ENCODE peak calls at places on chromosomes 7 and 10, in seven cellular contexts. I is GM12878, Q is IMR-90, Z is A549, S is K562, V is HepG2, E is H1. B is an unnamed sample.

GRCh38 chr7:37592366-37592765 is 91.2 kb upstream of the GPR141 start:
- DNase-seq in I (peak), Q (no peak), Z (no peak), S (no peak), V (no peak), E (no peak), B (no peak)

GRCh38 chr10:5442056-5442989 is 30.0 kb downstream of the NET1 start:
- DNase-seq in I (no peak), Q (peak), Z (peak), S (peak), V (peak), E (no peak), B (peak)

GRCh38 chr10:24451325-24451820 is 242.4 kb downstream of the KIAA1217 start:
- DNase-seq in I (no peak), Q (no peak), Z (no peak), S (no peak), V (no peak), E (no peak), B (no peak)

GRCh38 chr7:129798616-129799349 is 154.0 kb downstream of the UBE2H start:
- DNase-seq in I (no peak), Q (no peak), Z (no peak), S (no peak), V (no peak), E (no peak), B (no peak)

GRCh38 chr7:35424869-35425495 is 171.1 kb upstream of the TBX20 start:
- DNase-seq in I (no peak), Q (peak), Z (peak), S (peak), V (peak), E (no peak), B (peak)

GRCh38 chr10:131249238-131249956 is 62.1 kb downstream of the TCERG1L start:
- DNase-seq in I (no peak), Q (no peak), Z (no peak), S (no peak), V (no peak), E (no peak), B (no peak)

GRCh38 chr10:107616463-107617131 is 452.1 kb upstream of the SORCS1 start:
- DNase-seq in I (no peak), Q (peak), Z (no peak), S (no peak), V (no peak), E (no peak), B (no peak)

GRCh38 chr10:35545878-35546631 is 59.1 kb upstream of the GJD4 start:
- DNase-seq in I (no peak), Q (peak), Z (peak), S (no peak), V (no peak), E (no peak), B (no peak)

GRCh38 chr7:140231779-140232491 is 55.2 kb upstream of the KDM7A start:
- DNase-seq in I (no peak), Q (no peak), Z (no peak), S (no peak), V (no peak), E (no peak), B (no peak)

GRCh38 chr7:117986645-117987269 is 113.5 kb upstream of the CTTNBP2 start:
- DNase-seq in I (no peak), Q (no peak), Z (no peak), S (no peak), V (no peak), E (no peak), B (no peak)

GRCh38 chr7:17696422-17696821 is 243.9 kb downstream of the SNX13 start:
- DNase-seq in I (no peak), Q (peak), Z (peak), S (no peak), V (peak), E (no peak), B (no peak)

GRCh38 chr7:151251328-151251925 is 2.9 kb upstream of the SMARCD3 start:
- DNase-seq in I (no peak), Q (peak), Z (peak), S (peak), V (no peak), E (no peak), B (peak)

GRCh38 chr10:65670087-65670486 is 1255.7 kb upstream of the LRRTM3 start:
- DNase-seq in I (no peak), Q (peak), Z (no peak), S (no peak), V (no peak), E (no peak), B (no peak)

GRCh38 chr10:62076872-62077271 is 175.4 kb downstream of the ARID5B start:
- DNase-seq in I (no peak), Q (peak), Z (peak), S (no peak), V (peak), E (no peak), B (no peak)

GRCh38 chr7:46080595-46081159 is 159.6 kb upstream of the IGFBP3 start:
- DNase-seq in I (no peak), Q (peak), Z (no peak), S (no peak), V (no peak), E (no peak), B (no peak)

GRCh38 chr7:22561356-22561755 is 61.4 kb upstream of the STEAP1B start:
- DNase-seq in I (no peak), Q (peak), Z (peak), S (peak), V (peak), E (peak), B (no peak)

GRCh38 chr7:26397326-26397725 is 105.7 kb downstream of the SNX10 start:
- DNase-seq in I (no peak), Q (no peak), Z (no peak), S (no peak), V (no peak), E (no peak), B (peak)

GRCh38 chr10:79243211-79244067 is 103.8 kb upstream of the PPIF start:
- DNase-seq in I (no peak), Q (no peak), Z (no peak), S (no peak), V (no peak), E (no peak), B (peak)

GRCh38 chr7:146654048-146654447 is 537.4 kb downstream of the CNTNAP2 start:
- DNase-seq in I (no peak), Q (no peak), Z (no peak), S (no peak), V (no peak), E (no peak), B (no peak)

GRCh38 chr10:119368991-119369869 is 161.9 kb downstream of the GRK5 start:
- DNase-seq in I (no peak), Q (no peak), Z (no peak), S (no peak), V (no peak), E (no peak), B (no peak)

GRCh38 chr7:140646931-140647647 is 6.5 kb upstream of the DENND2A start:
- DNase-seq in I (no peak), Q (peak), Z (peak), S (peak), V (peak), E (no peak), B (peak)

GRCh38 chr10:70432561-70433263 is 8.8 kb downstream of the NODAL start:
- DNase-seq in I (no peak), Q (no peak), Z (no peak), S (no peak), V (no peak), E (no peak), B (no peak)
- TF ChIP-seq RFX5 in I (no peak), Q (no peak), Z (no peak), S (no peak), V (no peak), E (no peak), B (no peak)

GRCh38 chr10:72331575-72332422 is 22.9 kb downstream of the DNAJB12 start:
- DNase-seq in I (peak), Q (peak), Z (peak), S (no peak), V (peak), E (peak), B (peak)

GRCh38 chr10:72330059-72330426 is 24.7 kb downstream of the DNAJB12 start:
- DNase-seq in I (no peak), Q (no peak), Z (no peak), S (no peak), V (no peak), E (no peak), B (no peak)

GRCh38 chr10:72328829-72329204 is 25.9 kb downstream of the DNAJB12 start:
- DNase-seq in I (no peak), Q (no peak), Z (no peak), S (no peak), V (no peak), E (no peak), B (no peak)

GRCh38 chr10:72328045-72328828 is 26.5 kb downstream of the DNAJB12 start:
- DNase-seq in I (no peak), Q (peak), Z (peak), S (peak), V (peak), E (no peak), B (peak)

GRCh38 chr10:72329290-72330058 is 25.2 kb downstream of the DNAJB12 start:
- DNase-seq in I (no peak), Q (no peak), Z (no peak), S (no peak), V (no peak), E (no peak), B (no peak)
- TF ChIP-seq RFX5 in I (no peak), Q (no peak), Z (no peak), S (no peak), V (no peak), E (no peak), B (no peak)

GRCh38 chr10:96130326-96130758 is 245 bp downstream of the ZNF518A start:
- DNase-seq in I (no peak), Q (peak), Z (peak), S (peak), V (peak), E (peak), B (peak)
- TF ChIP-seq RFX5 in I (no peak), Q (no peak), Z (no peak), S (no peak), V (no peak), E (no peak), B (no peak)

GRCh38 chr7:85516675-85517074 is 329.8 kb upstream of the SEMA3D start:
- DNase-seq in I (no peak), Q (peak), Z (no peak), S (no peak), V (no peak), E (no peak), B (no peak)
- TF ChIP-seq RFX5 in I (no peak), Q (no peak), Z (no peak), S (no peak), V (no peak), E (no peak), B (no peak)

DNA sequence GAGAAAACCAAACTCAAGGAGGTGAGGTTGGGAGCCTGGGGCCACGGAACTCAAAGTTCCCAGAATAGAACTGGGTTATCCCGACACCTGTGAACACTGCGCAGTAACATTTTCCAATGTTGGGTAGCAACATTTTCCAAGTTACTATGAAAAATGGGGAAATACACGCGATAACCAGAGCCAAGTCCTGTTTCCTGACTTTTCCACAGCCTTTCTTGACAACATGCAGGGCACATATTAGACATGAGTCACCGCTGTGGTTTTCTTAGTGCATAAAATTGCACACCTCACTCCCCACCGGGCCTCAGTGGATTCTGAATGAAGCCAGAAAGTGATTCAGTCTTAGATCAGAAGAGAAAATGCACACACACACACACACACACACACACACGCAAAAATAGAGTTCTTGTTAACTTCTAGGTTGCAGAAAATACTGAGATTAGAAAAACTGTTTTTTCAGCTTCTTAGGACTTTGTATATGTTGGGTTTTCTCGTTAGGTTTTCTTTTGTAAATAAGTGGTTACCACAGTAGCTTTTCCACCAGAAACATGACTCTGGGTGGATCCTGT is 70.0 kb downstream of the CAMK1D start:
- DNase-seq in I (no peak), Q (peak), Z (peak), S (no peak), V (no peak), E (no peak), B (no peak)
- TF ChIP-seq RFX5 in I (no peak), Q (no peak), Z (no peak), S (no peak), V (no peak), E (no peak), B (no peak)

GRCh38 chr7:99381664-99382075 is 7.1 kb downstream of the ARPC1B start:
- DNase-seq in I (no peak), Q (no peak), Z (no peak), S (no peak), V (peak), E (no peak), B (peak)

GRCh38 chr7:99379043-99379577 is 4.6 kb downstream of the ARPC1B start:
- DNase-seq in I (peak), Q (peak), Z (peak), S (peak), V (no peak), E (no peak), B (no peak)

GRCh38 chr7:99383203-99383602 is 8.7 kb downstream of the ARPC1B start:
- DNase-seq in I (no peak), Q (no peak), Z (no peak), S (no peak), V (no peak), E (no peak), B (no peak)

GRCh38 chr7:99380823-99381663 is 6.5 kb downstream of the ARPC1B start:
- DNase-seq in I (peak), Q (no peak), Z (no peak), S (no peak), V (peak), E (no peak), B (peak)

GRCh38 chr7:99380032-99380822 is 5.7 kb downstream of the ARPC1B start:
- DNase-seq in I (peak), Q (peak), Z (no peak), S (peak), V (no peak), E (no peak), B (no peak)
- TF ChIP-seq RFX5 in I (no peak), Q (no peak), Z (no peak), S (no peak), V (no peak), E (no peak), B (no peak)

GRCh38 chr7:39084344-39084743 is 106.6 kb downstream of the POU6F2 start:
- DNase-seq in I (no peak), Q (no peak), Z (no peak), S (no peak), V (peak), E (no peak), B (no peak)
- TF ChIP-seq RFX5 in I (no peak), Q (no peak), Z (no peak), S (no peak), V (no peak), E (no peak), B (no peak)

GRCh38 chr7:91941450-91941849 is 788 bp downstream of the AKAP9 start:
- DNase-seq in I (no peak), Q (peak), Z (peak), S (peak), V (peak), E (no peak), B (peak)
- TF ChIP-seq RFX5 in I (no peak), Q (no peak), Z (no peak), S (no peak), V (no peak), E (no peak), B (no peak)

GRCh38 chr10:44385726-44386438 is 985 bp upstream of the CXCL12 start:
- DNase-seq in I (no peak), Q (no peak), Z (no peak), S (no peak), V (no peak), E (no peak), B (peak)

GRCh38 chr10:44383749-44384600 is 922 bp downstream of the CXCL12 start:
- DNase-seq in I (no peak), Q (peak), Z (peak), S (no peak), V (no peak), E (no peak), B (peak)

GRCh38 chr10:44382981-44383748 is 1.7 kb downstream of the CXCL12 start:
- DNase-seq in I (no peak), Q (no peak), Z (no peak), S (no peak), V (no peak), E (no peak), B (no peak)

GRCh38 chr10:44385423-44385725 is 477 bp upstream of the CXCL12 start:
- DNase-seq in I (no peak), Q (no peak), Z (no peak), S (no peak), V (no peak), E (no peak), B (no peak)

DNA sequence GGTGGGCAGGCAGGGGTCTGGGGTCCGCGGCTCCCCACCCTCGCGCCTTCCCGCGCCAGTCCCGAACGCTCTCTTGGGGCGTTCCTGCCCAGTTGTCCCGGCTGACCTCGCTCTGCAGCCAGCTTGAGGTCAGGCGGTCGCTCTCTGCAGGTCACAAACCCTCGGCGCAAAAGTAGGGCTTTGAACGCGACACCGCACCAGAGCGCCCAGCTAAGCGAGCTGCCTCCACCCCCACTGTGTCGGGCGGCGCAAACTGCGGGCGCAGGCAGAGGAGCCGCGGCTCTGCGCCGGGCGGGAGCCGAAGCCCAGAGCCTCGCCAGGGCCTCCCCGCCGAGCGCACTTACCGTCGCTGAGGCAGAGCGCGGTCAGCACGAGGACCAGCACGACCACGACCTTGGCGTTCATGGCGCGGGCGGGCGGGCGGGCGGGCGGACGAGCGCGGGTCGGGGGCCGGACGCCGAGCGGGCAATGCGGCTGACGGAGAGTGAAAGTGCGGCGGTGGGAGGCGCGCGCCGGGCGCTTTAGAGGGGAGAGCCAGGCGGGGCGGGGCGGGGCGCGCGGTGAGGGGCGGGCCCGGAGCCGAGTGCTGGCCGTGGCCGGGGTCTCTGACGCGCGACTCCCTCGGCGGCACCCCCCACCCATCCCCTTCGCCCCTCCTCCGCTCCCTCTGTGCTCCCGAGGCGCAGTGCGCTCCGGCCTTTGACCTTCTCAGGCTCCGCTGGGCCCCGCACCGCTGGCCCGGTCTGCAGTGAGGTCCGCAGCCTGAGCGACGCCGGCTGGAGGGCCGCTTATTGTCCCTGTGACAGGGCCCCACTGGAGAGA is at the start of gene CXCL12:
- DNase-seq in I (no peak), Q (peak), Z (no peak), S (no peak), V (no peak), E (no peak), B (peak)
- TF ChIP-seq RFX5 in I (no peak), Q (no peak), Z (no peak), S (no peak), V (no peak), E (no peak), B (no peak)

B was measured in SK-N-SH.